ENCODE peak calls at places on chromosomes 12 and 14, in eight cellular contexts. V is K562, J is esophagus squamous epithelium, L is IMR-90, F is lower leg skin, I is right lobe of liver, B is uterus, K is NB4. P is an unnamed sample.

GRCh38 chr12:86233126-86233525 is 23.1 kb downstream of the MGAT4C start:
- DNase-seq in I (no peak), V (no peak), F (no peak), B (no peak), J (no peak), L (no peak), K (no peak), P (no peak)

GRCh38 chr12:28172434-28173030 is 17.7 kb upstream of the CCDC91 start:
- DNase-seq in K (peak), V (peak), I (no peak), F (no peak), J (no peak), B (no peak), L (peak), P (peak)

GRCh38 chr14:99245541-99246511 is 26.2 kb downstream of the BCL11B start:
- DNase-seq in V (no peak), J (no peak), F (no peak), K (no peak), L (no peak), B (no peak), I (no peak), P (no peak)

GRCh38 chr14:52048641-52049204 is 20.1 kb downstream of the NID2 start:
- DNase-seq in I (no peak), B (peak), L (no peak), V (no peak), K (no peak), J (no peak), F (no peak), P (no peak)

GRCh38 chr12:99960312-99960711 is 24.4 kb downstream of the ANKS1B start:
- DNase-seq in B (no peak), K (no peak), F (no peak), V (no peak), L (no peak), I (no peak), J (no peak), P (no peak)

GRCh38 chr14:91094772-91095171 is 19.1 kb upstream of the DGLUCY start:
- DNase-seq in K (no peak), F (no peak), L (no peak), I (no peak), V (no peak), J (no peak), B (no peak), P (no peak)

GRCh38 chr12:14454098-14454907 is 88.8 kb downstream of the ATF7IP start:
- DNase-seq in K (peak), L (peak), B (no peak), I (no peak), J (no peak), V (peak), F (no peak), P (peak)

GRCh38 chr12:132766380-132767085 is 4.9 kb upstream of the ANKLE2 start:
- DNase-seq in F (peak), I (peak), K (no peak), V (peak), B (no peak), J (no peak), L (peak), P (no peak)

GRCh38 chr12:108799528-108800243 is 57.7 kb downstream of the SSH1 start:
- DNase-seq in F (no peak), L (no peak), J (no peak), I (no peak), V (no peak), B (no peak), K (no peak), P (no peak)

GRCh38 chr12:121796855-121797751 is 3.6 kb upstream of the RHOF start:
- DNase-seq in V (peak), B (peak), I (peak), J (no peak), L (peak), K (no peak), F (peak), P (peak)

GRCh38 chr14:94593749-94594431 is 12.7 kb downstream of the SERPINA5 start:
- DNase-seq in V (no peak), I (no peak), L (no peak), B (no peak), J (no peak), K (no peak), F (no peak), P (no peak)

GRCh38 chr14:50954811-50955372 is 10.6 kb upstream of the PYGL start:
- DNase-seq in V (peak), B (no peak), I (no peak), L (peak), K (peak), J (no peak), F (no peak), P (peak)

GRCh38 chr14:68970096-68970612 is 8.9 kb downstream of the ACTN1 start:
- DNase-seq in L (no peak), J (no peak), I (no peak), K (no peak), B (no peak), F (no peak), V (no peak), P (no peak)

GRCh38 chr12:69639400-69640016 is 28.8 kb upstream of the LRRC10 start:
- DNase-seq in I (peak), V (peak), L (peak), B (peak), F (peak), J (no peak), K (peak), P (peak)

GRCh38 chr12:22733756-22734155 is 108.8 kb downstream of the ETNK1 start:
- DNase-seq in L (no peak), J (no peak), F (no peak), V (no peak), B (no peak), I (no peak), K (no peak), P (no peak)

GRCh38 chr14:35220920-35221319 is 71.3 kb upstream of the PSMA6 start:
- DNase-seq in K (peak), F (no peak), L (no peak), I (no peak), B (no peak), V (no peak), J (no peak), P (no peak)

GRCh38 chr14:73269729-73270651 is 32.7 kb downstream of the PAPLN start:
- DNase-seq in I (peak), B (peak), L (peak), K (no peak), V (no peak), F (no peak), J (no peak), P (no peak)

GRCh38 chr14:74502236-74503019 is 8.9 kb downstream of the ISCA2 start:
- DNase-seq in K (peak), V (peak), J (no peak), L (peak), B (peak), I (no peak), F (no peak), P (no peak)

GRCh38 chr14:91323671-91324605 is 79.4 kb upstream of the GPR68 start:
- DNase-seq in K (peak), V (peak), J (peak), I (peak), B (peak), L (peak), F (peak), P (peak)

GRCh38 chr14:56708704-56709103 is 101.6 kb downstream of the OTX2 start:
- DNase-seq in J (no peak), F (no peak), L (no peak), B (no peak), V (no peak), K (no peak), I (no peak), P (no peak)

GRCh38 chr14:43360239-43360638 is 1146.8 kb downstream of the FSCB start:
- DNase-seq in I (no peak), F (no peak), B (no peak), L (no peak), J (no peak), K (no peak), V (no peak), P (no peak)

GRCh38 chr12:65999564-66000280 is 130.8 kb downstream of the LLPH start:
- DNase-seq in I (no peak), L (peak), F (no peak), B (no peak), K (no peak), J (no peak), V (no peak), P (peak)

GRCh38 chr12:6548556-6549378 is 7.1 kb downstream of the IFFO1 start:
- DNase-seq in V (no peak), F (no peak), L (peak), J (no peak), K (no peak), B (no peak), I (no peak), P (no peak)

GRCh38 chr14:24952851-24953666 is 96.9 kb downstream of the STXBP6 start:
- DNase-seq in J (no peak), B (no peak), F (no peak), K (no peak), I (no peak), L (peak), V (peak), P (no peak)

GRCh38 chr12:26473291-26473690 is 277.9 kb downstream of the SSPN start:
- DNase-seq in J (no peak), F (no peak), B (no peak), K (peak), V (no peak), I (no peak), L (peak), P (no peak)

GRCh38 chr14:71932229-71932951 is at the start of gene RGS6:
- DNase-seq in L (no peak), F (no peak), I (peak), J (no peak), B (no peak), K (no peak), V (no peak), P (no peak)

GRCh38 chr14:55038708-55039107 is 11.7 kb downstream of the SOCS4 start:
- DNase-seq in V (no peak), K (no peak), F (no peak), L (no peak), I (no peak), B (no peak), J (no peak), P (no peak)

GRCh38 chr12:87930033-87930432 is 99.2 kb downstream of the C12orf50 start:
- DNase-seq in I (no peak), K (no peak), J (no peak), F (no peak), B (no peak), V (no peak), L (peak), P (peak)

GRCh38 chr12:89514751-89515150 is 9.8 kb downstream of the GALNT4 start:
- DNase-seq in B (no peak), F (no peak), L (no peak), J (no peak), K (peak), V (no peak), I (no peak), P (no peak)

GRCh38 chr14:100140452-100141132 is 18.9 kb downstream of the DEGS2 start:
- DNase-seq in J (no peak), L (peak), B (no peak), I (no peak), F (no peak), K (peak), V (peak), P (no peak)

GRCh38 chr12:14272954-14273910 is 92.2 kb upstream of the ATF7IP start:
- DNase-seq in K (peak), I (no peak), V (no peak), F (peak), J (no peak), L (peak), B (no peak), P (no peak)

GRCh38 chr12:10716704-10717315 is 6.3 kb downstream of the YBX3 start:
- DNase-seq in I (peak), J (peak), L (peak), F (peak), K (peak), V (no peak), B (peak), P (peak)

GRCh38 chr12:2052861-2053674 is at the start of gene CACNA1C:
- DNase-seq in L (peak), F (no peak), V (no peak), B (peak), K (peak), J (no peak), I (peak), P (peak)

GRCh38 chr14:105907276-105907675 is 380.9 kb downstream of the TMEM121 start:
- DNase-seq in L (no peak), I (no peak), J (no peak), B (no peak), F (no peak), V (no peak), K (no peak), P (no peak)

GRCh38 chr14:105910426-105910825 is 384.0 kb downstream of the TMEM121 start:
- DNase-seq in L (no peak), B (no peak), V (no peak), F (no peak), I (no peak), J (no peak), K (no peak), P (no peak)

GRCh38 chr14:105909046-105909827 is 382.9 kb downstream of the TMEM121 start:
- DNase-seq in I (no peak), F (no peak), L (no peak), B (no peak), V (no peak), K (no peak), J (no peak), P (no peak)

GRCh38 chr14:105908006-105908405 is 381.6 kb downstream of the TMEM121 start:
- DNase-seq in L (no peak), V (no peak), I (no peak), J (no peak), B (no peak), K (no peak), F (no peak), P (no peak)

GRCh38 chr14:105908481-105908911 is 382.1 kb downstream of the TMEM121 start:
- DNase-seq in V (no peak), K (peak), B (no peak), I (no peak), F (no peak), J (no peak), L (no peak), P (no peak)
- TF ChIP-seq POLR2A in V (no peak), K (no peak), B (no peak), I (no peak), F (no peak), J (no peak), L (no peak), P (no peak)

GRCh38 chr14:105203701-105204100 is 22.6 kb upstream of the NUDT14 start:
- DNase-seq in J (no peak), B (no peak), V (no peak), F (no peak), L (no peak), K (no peak), I (no peak), P (no peak)

GRCh38 chr14:105204206-105204930 is 23.3 kb upstream of the NUDT14 start:
- DNase-seq in J (no peak), V (no peak), F (no peak), B (no peak), K (no peak), I (peak), L (no peak), P (peak)

GRCh38 chr14:105205718-105206208 is 24.7 kb upstream of the NUDT14 start:
- DNase-seq in L (no peak), J (no peak), F (no peak), V (no peak), I (no peak), B (no peak), K (no peak), P (no peak)

GRCh38 chr14:105206873-105207272 is 25.8 kb upstream of the NUDT14 start:
- DNase-seq in I (no peak), L (no peak), F (no peak), V (no peak), B (no peak), K (no peak), J (no peak), P (no peak)

GRCh38 chr14:105204931-105205717 is 24.0 kb upstream of the NUDT14 start:
- DNase-seq in V (no peak), F (no peak), L (no peak), B (no peak), I (peak), K (no peak), J (no peak), P (no peak)
- TF ChIP-seq POLR2A in V (no peak), F (no peak), L (no peak), B (no peak), I (no peak), K (no peak), J (no peak), P (no peak)

DNA sequence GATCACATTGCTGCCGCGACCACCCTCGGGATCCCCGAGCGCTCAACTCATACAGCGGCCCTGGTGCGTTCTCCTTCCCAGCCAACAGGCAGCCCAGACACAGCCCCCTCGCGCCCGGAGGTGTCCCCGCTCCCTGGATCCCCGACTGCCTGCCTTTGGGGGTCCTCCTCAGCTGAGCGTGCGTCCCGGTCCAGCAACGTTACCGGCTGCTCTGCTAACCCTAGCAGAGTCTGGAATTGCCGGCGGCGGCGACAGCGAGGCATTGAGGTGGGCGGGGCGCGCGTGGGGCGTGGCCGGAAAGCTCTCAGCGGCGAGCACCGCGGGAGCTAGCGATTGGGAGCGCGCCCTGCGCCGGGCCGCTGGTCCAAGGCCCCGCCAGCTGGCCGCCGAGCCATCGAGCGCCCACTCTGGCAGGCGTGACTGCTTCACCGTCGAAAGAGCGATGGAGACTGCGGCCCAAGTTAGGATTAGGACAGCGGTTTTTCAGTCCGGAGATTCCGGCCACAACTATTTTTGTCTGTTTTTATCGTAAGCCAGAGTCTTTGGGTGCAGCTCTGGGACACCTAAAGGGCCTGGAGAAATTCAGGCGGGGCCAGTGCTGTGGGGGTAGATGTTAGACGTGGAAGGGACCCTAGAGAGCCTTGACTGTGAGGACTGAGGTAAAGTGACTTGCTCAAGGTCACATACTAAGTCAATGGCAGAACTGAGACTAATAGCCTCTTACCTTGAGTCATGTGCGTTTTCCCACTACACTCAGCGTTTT is at the start of gene HEATR5A:
- DNase-seq in F (peak), K (peak), I (peak), L (peak), V (peak), B (peak), J (peak), P (peak)
- TF ChIP-seq POLR2A in F (no peak), K (peak), I (peak), L (peak), V (peak), B (peak), J (peak), P (peak)

GRCh38 chr14:103688906-103689902 is 26.0 kb downstream of the XRCC3 start:
- DNase-seq in L (no peak), J (no peak), F (no peak), K (no peak), B (no peak), I (no peak), V (no peak), P (no peak)
- TF ChIP-seq POLR2A in L (no peak), J (no peak), F (no peak), K (no peak), B (no peak), I (no peak), V (no peak), P (no peak)

GRCh38 chr14:105694961-105695360 is 168.6 kb downstream of the TMEM121 start:
- DNase-seq in B (no peak), V (no peak), L (no peak), J (no peak), F (no peak), I (no peak), K (no peak), P (no peak)

GRCh38 chr14:105702275-105702817 is 176.0 kb downstream of the TMEM121 start:
- DNase-seq in B (no peak), K (no peak), V (no peak), L (no peak), I (peak), J (no peak), F (no peak), P (no peak)

GRCh38 chr14:105701456-105702274 is 175.3 kb downstream of the TMEM121 start:
- DNase-seq in F (no peak), V (no peak), L (no peak), J (no peak), K (no peak), I (no peak), B (no peak), P (no peak)

GRCh38 chr14:105700622-105701288 is 174.4 kb downstream of the TMEM121 start:
- DNase-seq in K (no peak), J (no peak), B (no peak), I (no peak), V (no peak), F (no peak), L (no peak), P (no peak)
- TF ChIP-seq POLR2A in K (no peak), J (no peak), B (no peak), I (no peak), V (no peak), F (no peak), L (no peak), P (no peak)

GRCh38 chr12:82619644-82620043 is 67.1 kb upstream of the TMTC2 start:
- DNase-seq in I (no peak), K (no peak), B (no peak), F (no peak), J (no peak), L (no peak), V (no peak), P (no peak)
- TF ChIP-seq POLR2A in I (no peak), K (no peak), B (no peak), F (no peak), J (no peak), L (no peak), V (no peak), P (no peak)

DNA sequence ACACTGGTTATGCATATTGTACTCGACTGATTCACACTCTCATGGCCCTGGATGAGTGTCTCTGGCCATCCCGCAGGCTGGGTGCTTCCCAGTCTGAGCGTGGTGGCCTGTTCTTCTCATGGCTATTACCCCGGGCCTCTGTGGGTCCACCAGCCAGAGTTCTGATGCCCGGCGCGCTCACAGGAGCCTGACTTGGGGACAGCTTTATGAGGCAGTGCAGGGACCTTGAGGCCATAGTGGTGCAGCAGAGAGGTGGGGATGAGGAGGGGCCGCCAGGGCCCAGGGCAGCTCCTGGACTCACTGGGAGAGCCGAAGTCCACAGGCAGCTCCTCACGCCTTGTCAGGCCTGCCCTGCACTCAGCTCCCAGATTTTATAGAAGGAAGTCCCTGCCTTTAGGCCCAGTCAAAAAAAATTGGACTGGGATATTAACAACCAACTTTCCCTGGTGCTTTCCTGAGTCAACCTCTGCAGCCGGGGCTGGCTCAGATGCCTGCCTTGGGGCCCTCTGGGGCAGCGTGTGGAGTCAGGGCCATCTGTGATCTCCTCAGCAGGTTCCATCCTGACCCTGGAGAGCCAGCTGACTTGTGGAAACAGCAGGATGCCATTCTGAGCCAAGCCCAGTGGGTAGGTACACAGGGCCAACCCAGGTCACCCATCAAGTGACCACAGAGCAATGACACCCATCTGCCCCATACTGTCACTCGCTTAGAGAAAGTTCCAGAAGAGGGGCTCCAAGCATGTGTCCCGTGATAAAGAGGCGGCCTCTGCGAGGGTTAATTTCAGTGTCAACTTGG is 89.4 kb upstream of the DIO3 start:
- DNase-seq in I (no peak), B (peak), V (no peak), F (no peak), K (no peak), L (no peak), J (no peak), P (no peak)
- TF ChIP-seq POLR2A in I (no peak), B (no peak), V (no peak), F (no peak), K (no peak), L (no peak), J (no peak), P (no peak)

P was measured in H54.